ENCODE peak calls at places on chromosomes 1 and 21, in six cellular contexts. One of them, this sample, is unnamed.

GRCh38 chr1:10424034-10424433 is 6.2 kb upstream of the CENPS start:
- DNase-seq in AG04450: no peak
- DNase-seq in GM13977: no peak
- DNase-seq in BE2C: peak
- DNase-seq in neural progenitor cell: no peak
- DNase-seq in fibroblast of mammary gland: peak
- DNase-seq in this sample: peak

GRCh38 chr1:17890056-17890814 is 135.1 kb downstream of the ACTL8 start:
- DNase-seq in neural progenitor cell: no peak
- DNase-seq in AG04450: no peak
- DNase-seq in GM13977: no peak
- DNase-seq in BE2C: no peak
- DNase-seq in fibroblast of mammary gland: no peak
- DNase-seq in this sample: no peak

GRCh38 chr1:41764608-41765007 is 154.1 kb downstream of the HIVEP3 start:
- DNase-seq in fibroblast of mammary gland: no peak
- DNase-seq in BE2C: no peak
- DNase-seq in neural progenitor cell: no peak
- DNase-seq in AG04450: no peak
- DNase-seq in GM13977: no peak
- DNase-seq in this sample: no peak

GRCh38 chr21:45612096-45613019 is 31.2 kb upstream of the PCBP3 start:
- DNase-seq in GM13977: no peak
- DNase-seq in BE2C: peak
- DNase-seq in neural progenitor cell: no peak
- DNase-seq in fibroblast of mammary gland: peak
- DNase-seq in AG04450: peak
- DNase-seq in this sample: peak

GRCh38 chr1:199243423-199244061 is 604.7 kb downstream of the PTPRC start:
- DNase-seq in neural progenitor cell: peak
- DNase-seq in BE2C: peak
- DNase-seq in AG04450: no peak
- DNase-seq in GM13977: peak
- DNase-seq in fibroblast of mammary gland: peak
- DNase-seq in this sample: peak

GRCh38 chr1:171865106-171865505 is 23.8 kb downstream of the DNM3 start:
- DNase-seq in BE2C: no peak
- DNase-seq in GM13977: no peak
- DNase-seq in neural progenitor cell: no peak
- DNase-seq in AG04450: no peak
- DNase-seq in fibroblast of mammary gland: no peak
- DNase-seq in this sample: no peak

GRCh38 chr1:192512426-192513125 is 63.0 kb upstream of the RGS1 start:
- DNase-seq in GM13977: no peak
- DNase-seq in AG04450: no peak
- DNase-seq in neural progenitor cell: no peak
- DNase-seq in BE2C: no peak
- DNase-seq in fibroblast of mammary gland: no peak
- DNase-seq in this sample: no peak

GRCh38 chr1:143611159-143611558 is 360.6 kb downstream of the FAM72C start:
- DNase-seq in neural progenitor cell: no peak
- DNase-seq in fibroblast of mammary gland: peak
- DNase-seq in AG04450: no peak
- DNase-seq in GM13977: no peak
- DNase-seq in BE2C: no peak
- DNase-seq in this sample: peak

GRCh38 chr1:16966282-16966681 is 14.1 kb downstream of the MFAP2 start:
- DNase-seq in GM13977: no peak
- DNase-seq in AG04450: no peak
- DNase-seq in fibroblast of mammary gland: no peak
- DNase-seq in BE2C: no peak
- DNase-seq in neural progenitor cell: no peak
- DNase-seq in this sample: no peak

GRCh38 chr1:231806623-231807470 is 180.3 kb downstream of the DISC1 start:
- DNase-seq in GM13977: peak
- DNase-seq in BE2C: peak
- DNase-seq in AG04450: no peak
- DNase-seq in neural progenitor cell: peak
- DNase-seq in fibroblast of mammary gland: peak
- DNase-seq in this sample: peak

GRCh38 chr1:97630968-97631367 is 289.9 kb downstream of the DPYD start:
- DNase-seq in AG04450: no peak
- DNase-seq in fibroblast of mammary gland: no peak
- DNase-seq in BE2C: peak
- DNase-seq in neural progenitor cell: peak
- DNase-seq in GM13977: no peak
- DNase-seq in this sample: peak

GRCh38 chr1:68116643-68117235 is 66.3 kb upstream of the DIRAS3 start:
- DNase-seq in GM13977: peak
- DNase-seq in neural progenitor cell: peak
- DNase-seq in fibroblast of mammary gland: peak
- DNase-seq in AG04450: no peak
- DNase-seq in BE2C: peak
- DNase-seq in this sample: peak

GRCh38 chr1:7218210-7218832 is 433.1 kb downstream of the CAMTA1 start:
- DNase-seq in BE2C: peak
- DNase-seq in AG04450: no peak
- DNase-seq in neural progenitor cell: peak
- DNase-seq in fibroblast of mammary gland: peak
- DNase-seq in GM13977: peak
- DNase-seq in this sample: peak

GRCh38 chr1:84613887-84614286 is 39.6 kb upstream of the CTBS start:
- DNase-seq in neural progenitor cell: no peak
- DNase-seq in fibroblast of mammary gland: no peak
- DNase-seq in GM13977: no peak
- DNase-seq in BE2C: no peak
- DNase-seq in AG04450: no peak
- DNase-seq in this sample: no peak

GRCh38 chr1:188023206-188023605 is 1194.5 kb downstream of the PLA2G4A start:
- DNase-seq in fibroblast of mammary gland: peak
- DNase-seq in AG04450: peak
- DNase-seq in neural progenitor cell: no peak
- DNase-seq in BE2C: no peak
- DNase-seq in GM13977: no peak
- DNase-seq in this sample: no peak

GRCh38 chr1:236163460-236164153 is 21.3 kb downstream of the GPR137B start:
- DNase-seq in BE2C: no peak
- DNase-seq in AG04450: no peak
- DNase-seq in neural progenitor cell: no peak
- DNase-seq in fibroblast of mammary gland: no peak
- DNase-seq in GM13977: no peak
- DNase-seq in this sample: no peak

GRCh38 chr1:9890224-9890731 is 19.8 kb downstream of the CTNNBIP1 start:
- DNase-seq in AG04450: peak
- DNase-seq in neural progenitor cell: peak
- DNase-seq in fibroblast of mammary gland: peak
- DNase-seq in BE2C: peak
- DNase-seq in GM13977: no peak
- DNase-seq in this sample: peak

GRCh38 chr21:38477241-38477640 is 21.0 kb downstream of the ERG start:
- DNase-seq in AG04450: no peak
- DNase-seq in neural progenitor cell: no peak
- DNase-seq in BE2C: no peak
- DNase-seq in fibroblast of mammary gland: no peak
- DNase-seq in GM13977: no peak
- DNase-seq in this sample: no peak

GRCh38 chr1:202007703-202008489 is 2.5 kb upstream of the ELF3 start:
- DNase-seq in neural progenitor cell: no peak
- DNase-seq in AG04450: no peak
- DNase-seq in GM13977: no peak
- DNase-seq in fibroblast of mammary gland: no peak
- DNase-seq in BE2C: no peak
- DNase-seq in this sample: no peak

GRCh38 chr1:175409938-175410337 is 217.4 kb upstream of the KIAA0040 start:
- DNase-seq in GM13977: no peak
- DNase-seq in BE2C: no peak
- DNase-seq in neural progenitor cell: no peak
- DNase-seq in AG04450: no peak
- DNase-seq in fibroblast of mammary gland: no peak
- DNase-seq in this sample: no peak

GRCh38 chr1:2345297-2346075 is 45.9 kb downstream of the MORN1 start:
- DNase-seq in AG04450: no peak
- DNase-seq in GM13977: no peak
- DNase-seq in fibroblast of mammary gland: no peak
- DNase-seq in BE2C: peak
- DNase-seq in neural progenitor cell: no peak
- DNase-seq in this sample: peak

GRCh38 chr1:109932232-109932631 is 21.6 kb downstream of the CSF1 start:
- DNase-seq in BE2C: no peak
- DNase-seq in neural progenitor cell: no peak
- DNase-seq in GM13977: no peak
- DNase-seq in fibroblast of mammary gland: no peak
- DNase-seq in AG04450: no peak
- DNase-seq in this sample: no peak

GRCh38 chr1:31380181-31380580 is 7.3 kb upstream of the FABP3 start:
- DNase-seq in AG04450: no peak
- DNase-seq in neural progenitor cell: no peak
- DNase-seq in fibroblast of mammary gland: no peak
- DNase-seq in GM13977: no peak
- DNase-seq in BE2C: no peak
- DNase-seq in this sample: no peak

GRCh38 chr1:18926315-18927081 is 24.1 kb upstream of the ALDH4A1 start:
- DNase-seq in fibroblast of mammary gland: peak
- DNase-seq in GM13977: peak
- DNase-seq in BE2C: no peak
- DNase-seq in AG04450: peak
- DNase-seq in neural progenitor cell: no peak
- DNase-seq in this sample: peak

GRCh38 chr1:226082959-226083302 is 20.4 kb downstream of the H3-3A start:
- DNase-seq in BE2C: peak
- DNase-seq in AG04450: no peak
- DNase-seq in fibroblast of mammary gland: peak
- DNase-seq in neural progenitor cell: peak
- DNase-seq in GM13977: no peak
- DNase-seq in this sample: peak

GRCh38 chr1:98102369-98103030 is 181.7 kb upstream of the DPYD start:
- DNase-seq in GM13977: no peak
- DNase-seq in neural progenitor cell: no peak
- DNase-seq in AG04450: no peak
- DNase-seq in fibroblast of mammary gland: peak
- DNase-seq in BE2C: no peak
- DNase-seq in this sample: peak

GRCh38 chr1:23728997-23729390 is 14.3 kb upstream of the ELOA start:
- DNase-seq in GM13977: no peak
- DNase-seq in fibroblast of mammary gland: no peak
- DNase-seq in neural progenitor cell: no peak
- DNase-seq in BE2C: no peak
- DNase-seq in AG04450: no peak
- DNase-seq in this sample: no peak

GRCh38 chr1:56056438-56057312 is 522.7 kb downstream of the PLPP3 start:
- DNase-seq in fibroblast of mammary gland: peak
- DNase-seq in AG04450: no peak
- DNase-seq in BE2C: no peak
- DNase-seq in neural progenitor cell: no peak
- DNase-seq in GM13977: no peak
- DNase-seq in this sample: peak

GRCh38 chr1:6958407-6958806 is 173.2 kb downstream of the CAMTA1 start:
- DNase-seq in BE2C: peak
- DNase-seq in GM13977: no peak
- DNase-seq in fibroblast of mammary gland: no peak
- DNase-seq in neural progenitor cell: no peak
- DNase-seq in AG04450: no peak
- DNase-seq in this sample: peak

GRCh38 chr1:229117664-229118300 is 153.1 kb upstream of the RAB4A start:
- DNase-seq in BE2C: peak
- DNase-seq in fibroblast of mammary gland: peak
- DNase-seq in neural progenitor cell: no peak
- DNase-seq in GM13977: no peak
- DNase-seq in AG04450: peak
- DNase-seq in this sample: peak

GRCh38 chr21:15144026-15144425 is 79.2 kb upstream of the NRIP1 start:
- DNase-seq in fibroblast of mammary gland: no peak
- DNase-seq in AG04450: no peak
- DNase-seq in GM13977: no peak
- DNase-seq in neural progenitor cell: no peak
- DNase-seq in BE2C: no peak
- DNase-seq in this sample: no peak

GRCh38 chr1:63466759-63467158 is 56.3 kb downstream of the ITGB3BP start:
- DNase-seq in neural progenitor cell: no peak
- DNase-seq in AG04450: no peak
- DNase-seq in GM13977: no peak
- DNase-seq in fibroblast of mammary gland: no peak
- DNase-seq in BE2C: no peak
- DNase-seq in this sample: no peak
- TF ChIP-seq CTCF in neural progenitor cell: no peak
- TF ChIP-seq CTCF in AG04450: peak
- TF ChIP-seq CTCF in GM13977: no peak
- TF ChIP-seq CTCF in fibroblast of mammary gland: no peak
- TF ChIP-seq CTCF in BE2C: no peak
- TF ChIP-seq CTCF in this sample: no peak

GRCh38 chr1:11802616-11802972 is 3.2 kb downstream of the MTHFR start:
- DNase-seq in BE2C: no peak
- DNase-seq in fibroblast of mammary gland: no peak
- DNase-seq in neural progenitor cell: peak
- DNase-seq in AG04450: no peak
- DNase-seq in GM13977: no peak
- DNase-seq in this sample: no peak
- TF ChIP-seq CTCF in BE2C: no peak
- TF ChIP-seq CTCF in fibroblast of mammary gland: no peak
- TF ChIP-seq CTCF in neural progenitor cell: no peak
- TF ChIP-seq CTCF in AG04450: no peak
- TF ChIP-seq CTCF in GM13977: no peak
- TF ChIP-seq CTCF in this sample: no peak

GRCh38 chr1:164771568-164772350 is 212.8 kb downstream of the PBX1 start:
- DNase-seq in AG04450: no peak
- DNase-seq in fibroblast of mammary gland: peak
- DNase-seq in neural progenitor cell: no peak
- DNase-seq in BE2C: no peak
- DNase-seq in GM13977: no peak
- DNase-seq in this sample: peak

GRCh38 chr1:164772635-164773034 is 213.7 kb downstream of the PBX1 start:
- DNase-seq in BE2C: peak
- DNase-seq in AG04450: peak
- DNase-seq in neural progenitor cell: no peak
- DNase-seq in fibroblast of mammary gland: peak
- DNase-seq in GM13977: no peak
- DNase-seq in this sample: peak

GRCh38 chr1:164773146-164773545 is 214.2 kb downstream of the PBX1 start:
- DNase-seq in AG04450: no peak
- DNase-seq in GM13977: no peak
- DNase-seq in BE2C: no peak
- DNase-seq in fibroblast of mammary gland: no peak
- DNase-seq in neural progenitor cell: no peak
- DNase-seq in this sample: no peak

GRCh38 chr1:164774819-164775654 is 216.1 kb downstream of the PBX1 start:
- DNase-seq in fibroblast of mammary gland: no peak
- DNase-seq in GM13977: no peak
- DNase-seq in neural progenitor cell: peak
- DNase-seq in AG04450: no peak
- DNase-seq in BE2C: peak
- DNase-seq in this sample: no peak

GRCh38 chr1:164774413-164774812 is 215.4 kb downstream of the PBX1 start:
- DNase-seq in neural progenitor cell: no peak
- DNase-seq in GM13977: no peak
- DNase-seq in AG04450: no peak
- DNase-seq in fibroblast of mammary gland: peak
- DNase-seq in BE2C: no peak
- DNase-seq in this sample: no peak
- TF ChIP-seq CTCF in neural progenitor cell: peak
- TF ChIP-seq CTCF in GM13977: no peak
- TF ChIP-seq CTCF in AG04450: peak
- TF ChIP-seq CTCF in fibroblast of mammary gland: peak
- TF ChIP-seq CTCF in BE2C: peak
- TF ChIP-seq CTCF in this sample: peak

GRCh38 chr1:204152310-204153044 is 633 bp upstream of the ETNK2 start:
- DNase-seq in BE2C: no peak
- DNase-seq in GM13977: no peak
- DNase-seq in fibroblast of mammary gland: no peak
- DNase-seq in AG04450: no peak
- DNase-seq in neural progenitor cell: no peak
- DNase-seq in this sample: no peak
- TF ChIP-seq CTCF in BE2C: no peak
- TF ChIP-seq CTCF in GM13977: no peak
- TF ChIP-seq CTCF in fibroblast of mammary gland: no peak
- TF ChIP-seq CTCF in AG04450: no peak
- TF ChIP-seq CTCF in neural progenitor cell: no peak
- TF ChIP-seq CTCF in this sample: no peak

This sample was measured in fibroblast of pulmonary artery.